ENCODE peak calls at places on chromosomes 1 and 21, in four cellular contexts. V is K562, Y is HepG2, O is GM12878. I is an unnamed sample.

GRCh38 chr1:200224315-200224714 is 185.5 kb downstream of the ZNF281 start:
- DNase-seq in V (no peak), Y (no peak), O (no peak), I (no peak)

GRCh38 chr1:26469558-26469957 is 2.7 kb upstream of the HMGN2 start:
- DNase-seq in V (no peak), Y (no peak), O (no peak), I (no peak)

GRCh38 chr1:2274968-2275475 is 46.9 kb downstream of the SKI start:
- DNase-seq in V (no peak), Y (no peak), O (no peak), I (no peak)

GRCh38 chr1:199223936-199224335 is 585.1 kb downstream of the PTPRC start:
- DNase-seq in V (no peak), Y (no peak), O (no peak), I (no peak)

GRCh38 chr1:5758000-5758858 is 234.0 kb downstream of the NPHP4 start:
- DNase-seq in V (no peak), Y (no peak), O (no peak), I (no peak)

GRCh38 chr1:26996665-26997064 is 3.2 kb downstream of the TRNP1 start:
- DNase-seq in V (no peak), Y (no peak), O (no peak), I (no peak)

GRCh38 chr1:207805841-207806421 is 54.1 kb downstream of the CD46 start:
- DNase-seq in V (peak), Y (no peak), O (no peak), I (no peak)

GRCh38 chr21:36699546-36700294 is 805 bp downstream of the SIM2 start:
- DNase-seq in V (no peak), Y (no peak), O (no peak), I (no peak)

GRCh38 chr1:67563684-67564083 is 121.3 kb upstream of the GADD45A start:
- DNase-seq in V (no peak), Y (no peak), O (no peak), I (no peak)

GRCh38 chr1:97903626-97904025 is 17.2 kb downstream of the DPYD start:
- DNase-seq in V (no peak), Y (no peak), O (no peak), I (no peak)

GRCh38 chr1:28897789-28898188 is 16.6 kb upstream of the EPB41 start:
- DNase-seq in V (no peak), Y (no peak), O (no peak), I (no peak)

GRCh38 chr1:1989102-1989542 is 14.5 kb downstream of the CFAP74 start:
- DNase-seq in V (peak), Y (no peak), O (no peak), I (no peak)

GRCh38 chr1:52970149-52970548 is 43.1 kb downstream of the SCP2 start:
- DNase-seq in V (peak), Y (peak), O (no peak), I (peak)

GRCh38 chr1:208066583-208066982 is 155.7 kb upstream of the CD34 start:
- DNase-seq in V (no peak), Y (no peak), O (no peak), I (no peak)

GRCh38 chr1:170461362-170461761 is 70.6 kb upstream of the GORAB start:
- DNase-seq in V (no peak), Y (no peak), O (no peak), I (no peak)

GRCh38 chr1:208475951-208476824 is 232.0 kb upstream of the PLXNA2 start:
- DNase-seq in V (no peak), Y (peak), O (no peak), I (peak)

GRCh38 chr1:46603858-46604549 is at the start of gene MKNK1:
- DNase-seq in V (peak), Y (peak), O (peak), I (peak)

GRCh38 chr21:45550552-45551210 is 8.4 kb upstream of the SLC19A1 start:
- DNase-seq in V (peak), Y (no peak), O (peak), I (no peak)

GRCh38 chr21:46624050-46624449 is 11.4 kb upstream of the PRMT2 start:
- DNase-seq in V (no peak), Y (no peak), O (no peak), I (no peak)

GRCh38 chr1:71080178-71080781 is 555 bp downstream of the ZRANB2 start:
- DNase-seq in V (peak), Y (peak), O (no peak), I (no peak)

GRCh38 chr1:29414091-29414490 is 177.8 kb downstream of the PTPRU start:
- DNase-seq in V (no peak), Y (no peak), O (no peak), I (no peak)

GRCh38 chr1:4654764-4655673 is 610 bp downstream of the AJAP1 start:
- DNase-seq in V (no peak), Y (no peak), O (no peak), I (no peak)

GRCh38 chr1:99677416-99677815 is 31.5 kb downstream of the PALMD start:
- DNase-seq in V (no peak), Y (no peak), O (no peak), I (no peak)

GRCh38 chr1:213669512-213669911 is 318.3 kb upstream of the PROX1 start:
- DNase-seq in V (no peak), Y (no peak), O (no peak), I (no peak)
- TF ChIP-seq CREM in V (no peak), Y (no peak), O (no peak), I (no peak)

DNA sequence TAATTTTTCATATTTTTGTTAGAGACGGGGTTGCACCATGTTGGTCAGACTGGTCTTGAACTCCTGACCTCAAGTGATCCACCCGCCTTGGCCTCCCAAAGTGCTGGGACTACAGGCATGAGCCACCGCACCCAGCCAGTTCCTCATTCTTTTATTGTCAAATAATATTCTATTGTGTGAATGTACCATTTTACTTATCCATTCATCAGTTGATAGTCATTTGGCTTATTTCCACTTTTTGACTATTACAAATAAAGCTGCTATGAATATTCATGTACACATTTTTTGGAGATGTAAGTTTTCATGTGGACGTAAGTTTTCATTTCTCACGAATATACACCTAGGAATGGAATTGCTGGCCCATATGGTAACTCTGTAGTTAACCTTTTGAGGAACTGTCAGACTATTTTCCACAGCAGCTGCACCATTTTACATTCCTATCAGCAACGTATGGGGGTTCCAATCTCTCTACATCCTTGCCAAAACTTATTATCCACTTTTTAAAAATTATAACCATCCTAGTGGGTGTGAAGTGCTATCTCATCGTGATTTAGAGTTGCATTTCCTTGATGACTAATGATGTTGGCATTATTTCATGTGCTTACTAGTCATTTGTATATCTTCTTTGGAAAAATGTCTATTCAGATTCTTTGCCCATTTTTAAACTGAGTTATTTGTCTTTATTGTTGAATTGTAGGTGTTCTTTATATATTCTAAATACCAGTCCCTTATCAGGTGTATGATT is 12.7 kb downstream of the PACC1 start:
- DNase-seq in V (no peak), Y (no peak), O (no peak), I (no peak)
- TF ChIP-seq CREM in V (no peak), Y (no peak), O (no peak), I (no peak)

GRCh38 chr1:202162049-202162417 is 1.6 kb upstream of the PTPN7 start:
- DNase-seq in V (peak), Y (no peak), O (peak), I (no peak)
- TF ChIP-seq CREM in V (no peak), Y (no peak), O (no peak), I (no peak)

GRCh38 chr1:30664103-30664755 is 59.2 kb downstream of the MATN1 start:
- DNase-seq in V (no peak), Y (no peak), O (no peak), I (no peak)
- TF ChIP-seq CREM in V (no peak), Y (no peak), O (no peak), I (no peak)

GRCh38 chr1:110424699-110425098 is 17.2 kb upstream of the LAMTOR5 start:
- DNase-seq in V (no peak), Y (no peak), O (no peak), I (no peak)

GRCh38 chr1:110425196-110425595 is 17.7 kb upstream of the LAMTOR5 start:
- DNase-seq in V (no peak), Y (no peak), O (no peak), I (no peak)

GRCh38 chr1:110426854-110427253 is 19.4 kb upstream of the LAMTOR5 start:
- DNase-seq in V (no peak), Y (no peak), O (no peak), I (no peak)

GRCh38 chr1:110428961-110429360 is 21.5 kb upstream of the LAMTOR5 start:
- DNase-seq in V (no peak), Y (no peak), O (no peak), I (no peak)

GRCh38 chr1:110425611-110426152 is 18.2 kb upstream of the LAMTOR5 start:
- DNase-seq in V (no peak), Y (no peak), O (no peak), I (no peak)
- TF ChIP-seq CREM in V (no peak), Y (no peak), O (no peak), I (no peak)

DNA sequence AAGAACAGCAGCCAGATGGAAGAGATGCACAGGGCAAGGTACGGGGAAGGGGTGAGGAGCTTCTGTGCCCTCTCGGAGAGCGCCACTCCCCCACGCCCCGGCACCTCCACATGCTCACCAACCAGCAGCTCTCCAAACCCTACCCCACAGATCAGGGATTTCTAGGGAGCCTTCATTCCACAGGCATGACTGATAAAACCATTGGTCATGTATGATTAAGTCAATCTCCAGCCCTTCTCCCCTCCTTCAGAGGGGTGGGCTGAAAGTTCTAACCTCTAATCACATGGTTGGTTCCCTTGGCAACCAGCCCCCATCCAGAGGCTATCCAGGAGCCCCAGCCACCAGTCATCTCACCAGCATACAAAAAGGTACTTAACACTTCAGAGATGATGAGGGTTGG is 144.7 kb downstream of the TGFBR3 start:
- DNase-seq in V (no peak), Y (no peak), O (no peak), I (no peak)
- TF ChIP-seq CREM in V (no peak), Y (no peak), O (no peak), I (no peak)

GRCh38 chr1:55957233-55957632 is 622.1 kb downstream of the PLPP3 start:
- DNase-seq in V (no peak), Y (no peak), O (no peak), I (no peak)

GRCh38 chr1:55958498-55958897 is 620.9 kb downstream of the PLPP3 start:
- DNase-seq in V (no peak), Y (no peak), O (peak), I (no peak)

GRCh38 chr1:55962472-55962871 is 616.9 kb downstream of the PLPP3 start:
- DNase-seq in V (no peak), Y (no peak), O (no peak), I (no peak)

GRCh38 chr1:55955237-55955636 is 624.1 kb downstream of the PLPP3 start:
- DNase-seq in V (no peak), Y (no peak), O (no peak), I (no peak)

GRCh38 chr1:55959136-55959548 is 620.2 kb downstream of the PLPP3 start:
- DNase-seq in V (no peak), Y (no peak), O (no peak), I (no peak)
- TF ChIP-seq CREM in V (no peak), Y (no peak), O (no peak), I (no peak)

I was measured in WTC11.